ENCODE peak calls at places on chromosomes 2 and 18, in six cellular contexts. K, P, I, W, G and B are unnamed samples.

GRCh38 chr2:120729410-120730052 is 6.1 kb upstream of the GLI2 start:
- DNase-seq in K (no peak), P (no peak), I (no peak), W (peak), G (no peak), B (no peak)

GRCh38 chr18:23203891-23204432 is 68.7 kb downstream of the CABLES1 start:
- DNase-seq in K (no peak), P (no peak), I (no peak), W (no peak), G (no peak), B (no peak)

GRCh38 chr2:214577769-214578168 is 166.9 kb downstream of the VWC2L start:
- DNase-seq in K (no peak), P (no peak), I (no peak), W (no peak), G (no peak), B (no peak)

GRCh38 chr2:150222317-150222716 is 265.1 kb downstream of the RND3 start:
- DNase-seq in K (no peak), P (no peak), I (no peak), W (no peak), G (no peak), B (no peak)

GRCh38 chr2:67649331-67650071 is 252.4 kb downstream of the ETAA1 start:
- DNase-seq in K (peak), P (peak), I (no peak), W (peak), G (no peak), B (peak)

GRCh38 chr2:136436921-136437320 is 319.0 kb upstream of the CXCR4 start:
- DNase-seq in K (no peak), P (no peak), I (no peak), W (no peak), G (no peak), B (no peak)

GRCh38 chr18:21742323-21742687 is 1.7 kb downstream of the MIB1 start:
- DNase-seq in K (no peak), P (no peak), I (no peak), W (no peak), G (no peak), B (no peak)

GRCh38 chr2:237593036-237593435 is 2.5 kb upstream of the RAB17 start:
- DNase-seq in K (no peak), P (no peak), I (no peak), W (no peak), G (no peak), B (peak)

GRCh38 chr2:194714541-194714940 is 942.5 kb upstream of the SLC39A10 start:
- DNase-seq in K (no peak), P (no peak), I (no peak), W (no peak), G (no peak), B (no peak)

GRCh38 chr2:173210270-173211196 is 134.9 kb downstream of the MAP3K20 start:
- DNase-seq in K (no peak), P (peak), I (peak), W (peak), G (peak), B (peak)

GRCh38 chr18:79574938-79575525 is 104.6 kb upstream of the CTDP1 start:
- DNase-seq in K (no peak), P (peak), I (no peak), W (peak), G (peak), B (peak)

GRCh38 chr2:157822993-157823392 is 53.1 kb downstream of the ACVR1 start:
- DNase-seq in K (no peak), P (no peak), I (no peak), W (no peak), G (no peak), B (no peak)

GRCh38 chr2:134170700-134171099 is 83.2 kb upstream of the MGAT5 start:
- DNase-seq in K (no peak), P (no peak), I (no peak), W (no peak), G (no peak), B (no peak)

GRCh38 chr2:228541794-228542193 is 360.3 kb upstream of the SPHKAP start:
- DNase-seq in K (no peak), P (no peak), I (no peak), W (no peak), G (no peak), B (no peak)

GRCh38 chr2:200740907-200741306 is 70.8 kb upstream of the BZW1 start:
- DNase-seq in K (no peak), P (no peak), I (no peak), W (no peak), G (no peak), B (no peak)
- H3K27ac ChIP-seq in K (no peak), P (peak), I (peak), W (no peak), G (peak), B (peak)

GRCh38 chr18:55322176-55322735 is 265.7 kb downstream of the TCF4 start:
- DNase-seq in K (peak), P (peak), I (no peak), W (peak), G (peak), B (peak)
- TF ChIP-seq CTCF in K (no peak), P (no peak), I (no peak), W (no peak), G (peak), B (no peak)

DNA sequence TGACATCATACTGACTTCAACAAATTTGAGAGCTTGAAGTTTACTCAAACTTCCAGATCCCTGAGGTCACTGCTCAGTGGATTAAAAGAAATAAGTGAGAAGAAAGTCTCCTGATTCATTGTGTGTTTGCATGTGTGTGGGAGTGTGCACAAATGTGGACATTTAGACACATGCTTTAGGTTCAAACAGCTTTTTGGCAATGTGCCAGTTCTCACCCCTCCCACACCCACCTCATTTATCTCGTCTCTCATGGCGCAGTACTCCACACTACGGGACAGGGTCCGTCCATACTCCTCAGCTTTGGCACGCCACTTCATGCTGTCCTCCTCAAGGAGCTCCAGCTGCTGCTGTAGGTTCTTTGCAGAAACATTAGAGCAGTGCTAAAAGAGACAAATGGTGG is 58.3 kb upstream of the TTN start:
- DNase-seq in K (no peak), P (no peak), I (no peak), W (no peak), G (no peak), B (no peak)
- H3K4me3 ChIP-seq in K (no peak), P (no peak), I (no peak), W (no peak), G (no peak), B (no peak)

DNA sequence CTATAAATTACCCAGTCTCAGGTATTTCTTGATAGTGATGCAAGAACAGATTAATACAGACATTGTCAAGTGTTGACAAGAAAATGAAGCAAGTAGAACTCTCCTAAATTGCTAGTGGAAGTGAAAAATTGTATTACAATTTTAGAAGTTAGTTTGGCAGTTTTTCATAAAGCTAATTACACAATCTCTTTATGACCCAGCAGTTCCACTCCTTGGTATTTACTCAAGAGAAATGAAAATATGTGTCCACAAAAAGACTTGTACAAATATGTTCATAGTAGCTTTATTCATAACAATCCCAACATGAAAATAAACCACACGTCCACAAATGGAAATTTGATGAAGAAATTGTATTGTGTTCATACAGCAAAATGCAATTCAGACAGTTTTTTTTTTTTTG is 49.4 kb downstream of the PDE1A start:
- DNase-seq in K (no peak), P (no peak), I (no peak), W (no peak), G (no peak), B (no peak)
- H3K27ac ChIP-seq in K (no peak), P (no peak), I (no peak), W (no peak), G (no peak), B (no peak)